ENCODE peak calls at places on chromosomes 4 and X, in seven cellular contexts. I is stomach; O is activated naive CD8-positive, alpha-beta T cell treated with anti-CD3 and anti-CD28 coated beads, Interleukin-2, amount 50 U/mL, for 24 hours; N is SK-N-SH; J is left ventricle myocardium inferior; Q is T-cell; D is NCI-H187. B is an unnamed sample.

GRCh38 chr4:122830392-122831095 is 3.9 kb downstream of the FGF2 start:
- DNase-seq in J (no peak), D (no peak), O (no peak), Q (no peak), N (no peak), I (no peak), B (no peak)

GRCh38 chrX:104922206-104922621 is 298.3 kb downstream of the TEX13A start:
- DNase-seq in J (peak), D (no peak), O (peak), Q (peak), N (peak), I (peak), B (peak)

GRCh38 chr4:53441564-53441963 is 64.1 kb downstream of the FIP1L1 start:
- DNase-seq in I (no peak), O (no peak), D (no peak), Q (no peak), N (no peak), J (no peak), B (no peak)

GRCh38 chr4:20395160-20395773 is 143.6 kb downstream of the SLIT2 start:
- DNase-seq in O (peak), D (peak), N (no peak), Q (no peak), I (peak), J (no peak), B (peak)

GRCh38 chr4:117577686-117578085 is 456.6 kb upstream of the NDST3 start:
- DNase-seq in J (no peak), D (no peak), O (no peak), N (no peak), I (no peak), Q (no peak), B (no peak)

GRCh38 chrX:100999451-100999850 is 29.9 kb downstream of the ARL13A start:
- DNase-seq in J (no peak), N (no peak), Q (no peak), I (no peak), D (no peak), O (no peak), B (no peak)

GRCh38 chr4:80507077-80507476 is 171.5 kb downstream of the CFAP299 start:
- DNase-seq in I (no peak), J (no peak), Q (no peak), N (no peak), O (no peak), D (no peak), B (no peak)

GRCh38 chr4:71186566-71187398 is 152.0 kb upstream of the SLC4A4 start:
- DNase-seq in N (peak), O (peak), D (peak), I (peak), J (peak), Q (no peak), B (peak)

GRCh38 chr4:78225236-78225635 is 168.1 kb downstream of the FRAS1 start:
- DNase-seq in N (no peak), J (no peak), I (peak), D (no peak), Q (no peak), O (no peak), B (no peak)

GRCh38 chrX:39161856-39162255 is 360.6 kb downstream of the MID1IP1 start:
- DNase-seq in N (no peak), I (no peak), J (no peak), O (no peak), Q (no peak), D (no peak), B (no peak)

GRCh38 chr4:7694256-7694775 is 245.3 kb downstream of the AFAP1 start:
- DNase-seq in Q (no peak), O (no peak), D (no peak), J (no peak), N (no peak), I (no peak), B (no peak)

GRCh38 chr4:40755609-40756008 is 5.9 kb downstream of the NSUN7 start:
- DNase-seq in N (no peak), O (no peak), Q (no peak), J (no peak), D (no peak), I (no peak), B (no peak)

GRCh38 chrX:69501433-69501832 is 2.7 kb upstream of the NALF2 start:
- DNase-seq in D (no peak), Q (no peak), J (peak), I (peak), N (no peak), O (no peak), B (peak)

GRCh38 chrX:17521871-17522693 is 147.1 kb downstream of the NHS start:
- DNase-seq in Q (no peak), J (peak), N (peak), D (no peak), O (no peak), I (no peak), B (peak)

GRCh38 chr4:187814737-187815465 is 180.7 kb upstream of the ZFP42 start:
- DNase-seq in O (no peak), J (no peak), N (no peak), I (no peak), Q (no peak), D (no peak), B (no peak)

GRCh38 chrX:13752646-13753045 is 18.1 kb downstream of the OFD1 start:
- DNase-seq in Q (no peak), I (no peak), N (no peak), J (no peak), D (no peak), O (no peak), B (no peak)

GRCh38 chrX:134673123-134673522 is 14.9 kb upstream of the PLAC1 start:
- DNase-seq in D (no peak), J (no peak), Q (no peak), I (no peak), N (no peak), O (no peak), B (no peak)

GRCh38 chrX:134023851-134024281 is 38.5 kb upstream of the GPC3 start:
- DNase-seq in D (no peak), Q (no peak), N (no peak), I (no peak), O (no peak), J (no peak), B (peak)

GRCh38 chrX:43557792-43558191 is 98.3 kb upstream of the MAOA start:
- DNase-seq in O (peak), I (peak), N (peak), Q (peak), J (peak), D (no peak), B (peak)

GRCh38 chr4:102358128-102358527 is 12.8 kb upstream of the SLC39A8 start:
- DNase-seq in I (no peak), D (no peak), J (no peak), N (no peak), Q (no peak), O (no peak), B (no peak)

GRCh38 chr4:14184265-14184664 is 556.7 kb upstream of the BOD1L1 start:
- DNase-seq in Q (no peak), I (no peak), O (no peak), J (peak), D (no peak), N (peak), B (peak)

GRCh38 chr4:5051210-5051691 is at the start of gene STK32B:
- DNase-seq in D (peak), I (peak), J (peak), Q (no peak), N (peak), O (peak), B (peak)

GRCh38 chrX:426881-427280 is 40.2 kb upstream of the PPP2R3B start:
- DNase-seq in Q (no peak), D (no peak), N (no peak), O (no peak), J (no peak), I (no peak), B (no peak)

GRCh38 chr4:126354784-126355183 is 1040.0 kb downstream of the FAT4 start:
- DNase-seq in N (no peak), I (no peak), Q (no peak), O (no peak), J (no peak), D (no peak), B (no peak)

GRCh38 chrX:40243699-40244098 is 145.9 kb upstream of the BCOR start:
- DNase-seq in D (no peak), I (no peak), O (no peak), Q (no peak), N (peak), J (no peak), B (peak)

GRCh38 chr4:132614682-132615081 is 534.4 kb upstream of the PCDH10 start:
- DNase-seq in D (no peak), O (no peak), Q (no peak), I (no peak), J (no peak), N (no peak), B (no peak)

GRCh38 chr4:170940043-170940724 is 850.4 kb upstream of the AADAT start:
- DNase-seq in N (no peak), Q (no peak), D (no peak), J (no peak), I (no peak), O (no peak), B (no peak)